ENCODE peak calls at places on chromosome 1, in eight cellular contexts. T is HFFc6, K is neural crest cell, S is GM12865, C is nephron progenitor cell, O is left ventricle myocardium inferior, W is type B pancreatic cell, N is sigmoid colon. U is an unnamed sample.

GRCh38 chr1:6599141-6599975 is 3.3 kb downstream of the KLHL21 start:
- DNase-seq in T (no peak), K (no peak), S (peak), O (no peak), N (no peak), C (no peak), W (no peak), U (no peak)

GRCh38 chr1:231636157-231636556 is 9.6 kb downstream of the DISC1 start:
- DNase-seq in O (no peak), S (no peak), K (no peak), C (no peak), W (no peak), N (no peak), T (peak), U (no peak)

GRCh38 chr1:206002833-206003532 is at the start of gene RAB7B:
- DNase-seq in O (peak), T (peak), N (peak), W (peak), S (no peak), K (no peak), C (no peak), U (no peak)

GRCh38 chr1:172383541-172383940 is 36.9 kb upstream of the C1orf105 start:
- DNase-seq in O (no peak), N (no peak), K (no peak), C (no peak), S (no peak), W (no peak), T (peak), U (no peak)

GRCh38 chr1:36161656-36162531 is 5.9 kb downstream of the MAP7D1 start:
- DNase-seq in K (no peak), W (no peak), O (no peak), N (no peak), S (peak), C (no peak), T (no peak), U (no peak)

GRCh38 chr1:25820247-25821111 is 725 bp downstream of the MTFR1L start:
- DNase-seq in W (no peak), C (peak), K (no peak), T (peak), N (peak), O (peak), S (peak), U (peak)

GRCh38 chr1:156892190-156893047 is 1.1 kb upstream of the PEAR1 start:
- DNase-seq in N (peak), C (peak), O (peak), K (peak), S (peak), W (peak), T (peak), U (peak)

GRCh38 chr1:65167544-65167943 is 19.5 kb downstream of the AK4 start:
- DNase-seq in C (no peak), S (no peak), T (no peak), K (no peak), O (no peak), N (no peak), W (no peak), U (no peak)

GRCh38 chr1:149848811-149849210 is 50.6 kb upstream of the BOLA1 start:
- DNase-seq in O (no peak), W (no peak), N (no peak), K (peak), T (no peak), S (peak), C (no peak), U (peak)

DNA sequence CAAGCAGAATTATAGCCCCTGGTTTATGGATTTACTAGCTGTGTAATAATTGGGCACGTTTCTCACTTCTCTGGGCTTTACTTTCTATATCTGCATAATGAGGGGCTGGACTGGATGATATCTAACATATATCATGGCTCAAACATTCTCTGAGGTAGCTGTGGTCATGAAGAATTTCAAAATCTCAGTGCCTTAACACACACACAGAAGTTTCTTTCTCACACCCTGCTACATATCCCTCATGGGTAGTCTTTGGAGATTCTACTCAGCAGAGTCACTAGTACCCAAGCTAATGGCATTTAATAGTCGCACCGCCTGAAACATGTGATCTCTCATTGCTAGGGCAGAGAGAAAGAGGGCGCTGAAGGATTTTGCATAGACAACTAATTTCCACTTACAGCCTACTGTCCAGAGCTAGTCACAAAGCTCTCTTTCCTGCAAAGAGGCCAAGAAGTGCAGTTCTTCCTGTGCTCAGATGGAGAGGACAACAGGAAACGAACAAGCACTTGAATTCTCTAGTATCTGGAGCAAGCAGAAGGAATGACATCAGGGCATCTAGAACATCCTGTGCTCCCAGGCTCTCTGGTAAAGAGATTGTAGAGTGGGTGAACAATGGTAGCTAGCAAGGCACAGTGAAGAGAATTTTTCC is 183.5 kb upstream of the PTBP2 start:
- DNase-seq in C (no peak), N (peak), W (no peak), K (no peak), O (no peak), S (no peak), T (peak), U (peak)
- TF ChIP-seq CTCF in C (no peak), N (no peak), W (no peak), K (no peak), O (peak), S (no peak), T (peak), U (no peak)

GRCh38 chr1:155167166-155168104 is 5.7 kb downstream of the KRTCAP2 start:
- DNase-seq in T (peak), N (peak), C (peak), S (peak), W (peak), O (peak), K (peak), U (peak)
- TF ChIP-seq CTCF in T (peak), N (peak), C (peak), S (peak), W (peak), O (peak), K (peak), U (peak)

GRCh38 chr1:182806015-182806678 is 16.6 kb downstream of the NPL start:
- DNase-seq in C (peak), K (no peak), T (no peak), S (no peak), O (no peak), W (no peak), N (no peak), U (no peak)
- TF ChIP-seq CTCF in C (peak), K (peak), T (no peak), S (no peak), O (no peak), W (peak), N (no peak), U (no peak)

GRCh38 chr1:116817582-116818064 is 63.4 kb downstream of the CD2 start:
- DNase-seq in T (peak), W (no peak), N (no peak), C (peak), S (peak), K (peak), O (no peak), U (peak)
- TF ChIP-seq CTCF in T (peak), W (peak), N (no peak), C (peak), S (peak), K (peak), O (peak), U (peak)

GRCh38 chr1:213131851-213132655 is 81.0 kb downstream of the RPS6KC1 start:
- DNase-seq in W (no peak), C (no peak), N (no peak), T (no peak), K (no peak), O (no peak), S (no peak), U (no peak)
- TF ChIP-seq CTCF in W (no peak), C (no peak), N (no peak), T (peak), K (no peak), O (no peak), S (no peak), U (no peak)

DNA sequence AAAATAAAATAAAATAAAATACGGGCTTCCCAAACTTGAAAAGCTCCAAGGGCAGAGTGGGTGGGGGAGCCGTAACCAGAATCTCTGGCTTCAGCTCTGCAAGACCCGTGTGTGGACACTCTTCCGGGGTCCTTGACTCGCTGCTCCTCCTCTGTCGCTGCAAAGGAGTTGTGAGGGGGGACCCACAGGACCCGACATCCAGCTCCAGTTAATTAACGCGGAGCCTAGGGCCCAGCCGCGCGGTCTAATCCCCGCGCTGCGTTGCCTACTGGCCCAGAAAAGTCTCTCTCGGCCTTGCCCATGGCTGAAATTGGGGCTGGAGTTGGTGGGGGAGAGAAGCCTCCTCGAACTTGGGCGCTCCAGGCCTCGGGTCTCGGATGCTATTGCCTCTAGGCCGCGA is 1.8 kb downstream of the LMX1A start:
- DNase-seq in O (no peak), W (no peak), K (no peak), S (no peak), T (no peak), C (peak), N (no peak), U (no peak)
- TF ChIP-seq CTCF in O (no peak), W (no peak), K (no peak), S (no peak), T (no peak), C (no peak), N (no peak), U (no peak)

DNA sequence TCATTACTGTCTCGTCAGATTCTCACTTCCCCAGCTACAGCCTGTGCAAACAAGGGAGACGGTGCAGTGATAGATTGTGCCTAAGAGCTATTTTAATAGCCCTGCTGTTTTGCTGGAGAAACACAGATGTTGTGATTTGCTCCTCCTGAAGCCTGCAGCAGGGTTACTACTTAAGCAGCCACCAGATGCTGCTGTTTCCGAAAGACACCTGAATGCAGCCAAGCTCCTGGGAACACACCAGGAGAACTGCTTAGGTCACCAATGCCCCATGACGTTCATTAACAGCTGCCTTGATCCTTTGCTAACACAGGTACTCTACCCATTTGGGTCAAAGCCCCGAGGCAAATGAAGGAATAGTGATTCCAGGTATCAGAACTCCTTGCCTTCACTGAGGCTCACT is 411.8 kb upstream of the DAB1 start:
- DNase-seq in W (no peak), K (no peak), N (no peak), T (no peak), S (no peak), O (no peak), C (no peak), U (no peak)
- TF ChIP-seq CTCF in W (no peak), K (no peak), N (no peak), T (no peak), S (no peak), O (no peak), C (no peak), U (no peak)

DNA sequence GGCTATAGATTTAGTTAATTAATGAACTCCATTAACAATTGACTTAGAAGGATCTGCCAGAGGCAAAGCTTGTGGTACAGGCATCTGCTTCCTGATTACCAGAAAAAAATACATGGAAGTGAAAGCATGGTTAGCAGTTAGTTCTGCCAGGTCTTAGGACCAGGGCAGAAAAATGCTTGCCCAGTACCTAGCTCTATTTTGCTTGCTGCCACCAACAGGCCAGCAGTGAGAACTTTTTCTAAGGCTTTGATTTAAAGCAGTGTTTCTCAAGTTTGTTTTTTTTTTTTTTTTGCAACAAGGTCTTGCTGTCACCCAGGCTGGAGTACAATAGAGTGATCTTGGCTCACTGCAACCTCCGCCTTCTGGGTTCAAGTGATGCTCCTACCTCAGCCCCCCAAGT is 16.4 kb upstream of the MTF1 start:
- DNase-seq in T (peak), N (no peak), S (no peak), C (no peak), O (no peak), W (no peak), K (no peak), U (no peak)
- TF ChIP-seq CTCF in T (peak), N (no peak), S (no peak), C (no peak), O (no peak), W (no peak), K (peak), U (no peak)

GRCh38 chr1:169586395-169587255 is at the start of gene F5:
- DNase-seq in K (peak), C (peak), W (peak), O (peak), S (peak), T (peak), N (peak), U (peak)
- TF ChIP-seq CTCF in K (peak), C (peak), W (peak), O (peak), S (peak), T (peak), N (no peak), U (peak)

DNA sequence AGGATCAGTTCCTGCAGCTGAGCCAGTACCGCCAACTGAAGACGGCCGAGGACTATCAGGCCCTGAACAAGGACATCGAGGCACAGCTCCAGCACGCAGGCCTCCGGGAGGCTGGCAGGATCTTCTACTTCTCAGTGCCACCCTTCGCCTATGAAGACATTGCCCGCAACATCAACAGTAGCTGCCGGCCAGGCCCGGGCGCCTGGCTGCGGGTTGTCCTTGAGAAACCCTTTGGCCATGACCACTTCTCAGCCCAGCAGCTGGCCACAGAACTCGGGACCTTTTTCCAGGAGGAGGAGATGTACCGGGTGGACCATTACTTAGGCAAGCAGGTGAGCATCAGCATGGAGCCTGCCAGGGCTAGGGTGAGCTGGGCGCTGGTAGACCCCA is 10.7 kb downstream of the H6PD start:
- DNase-seq in N (no peak), W (no peak), O (no peak), C (no peak), K (no peak), S (no peak), T (no peak), U (no peak)
- TF ChIP-seq CTCF in N (no peak), W (no peak), O (no peak), C (no peak), K (no peak), S (no peak), T (no peak), U (no peak)

U was measured in endothelial cell.